ENCODE peak calls at places on chromosomes 4 and X, in five cellular contexts. One of them, this sample, is unnamed.

GRCh38 chrX:153769865-153770605 is 6.0 kb downstream of the PLXNB3 start:
- DNase-seq in AG09309: no peak
- DNase-seq in cardiac fibroblast: no peak
- DNase-seq in esophagus squamous epithelium: no peak
- DNase-seq in stomach: no peak
- DNase-seq in this sample: no peak

GRCh38 chr4:24262084-24262483 is 322.3 kb downstream of the DHX15 start:
- DNase-seq in cardiac fibroblast: no peak
- DNase-seq in stomach: no peak
- DNase-seq in AG09309: no peak
- DNase-seq in esophagus squamous epithelium: no peak
- DNase-seq in this sample: no peak

GRCh38 chr4:78899302-78899701 is 39.9 kb downstream of the PAQR3 start:
- DNase-seq in stomach: no peak
- DNase-seq in esophagus squamous epithelium: no peak
- DNase-seq in cardiac fibroblast: no peak
- DNase-seq in AG09309: no peak
- DNase-seq in this sample: no peak

GRCh38 chr4:8700576-8700975 is 108.0 kb downstream of the CPZ start:
- DNase-seq in AG09309: no peak
- DNase-seq in stomach: peak; percentile 16
- DNase-seq in cardiac fibroblast: no peak
- DNase-seq in esophagus squamous epithelium: no peak
- DNase-seq in this sample: no peak

GRCh38 chrX:97633798-97634197 is 750.1 kb downstream of the RPA4 start:
- DNase-seq in cardiac fibroblast: no peak
- DNase-seq in stomach: no peak
- DNase-seq in esophagus squamous epithelium: no peak
- DNase-seq in AG09309: no peak
- DNase-seq in this sample: no peak

GRCh38 chrX:153780678-153781427 is at the start of gene SRPK3:
- DNase-seq in stomach: no peak
- DNase-seq in esophagus squamous epithelium: no peak
- DNase-seq in AG09309: no peak
- DNase-seq in cardiac fibroblast: no peak
- DNase-seq in this sample: no peak

GRCh38 chrX:148538582-148538981 is 38.2 kb downstream of the AFF2 start:
- DNase-seq in cardiac fibroblast: no peak
- DNase-seq in AG09309: no peak
- DNase-seq in stomach: no peak
- DNase-seq in esophagus squamous epithelium: no peak
- DNase-seq in this sample: no peak

GRCh38 chr4:54940996-54941395 is 184.4 kb downstream of the KDR start:
- DNase-seq in esophagus squamous epithelium: no peak
- DNase-seq in stomach: no peak
- DNase-seq in AG09309: no peak
- DNase-seq in cardiac fibroblast: no peak
- DNase-seq in this sample: no peak

GRCh38 chr4:36208884-36209473 is 35.3 kb downstream of the ARAP2 start:
- DNase-seq in AG09309: no peak
- DNase-seq in cardiac fibroblast: no peak
- DNase-seq in stomach: no peak
- DNase-seq in esophagus squamous epithelium: no peak
- DNase-seq in this sample: no peak

GRCh38 chrX:9110808-9111207 is 76.9 kb upstream of the FAM9B start:
- DNase-seq in stomach: no peak
- DNase-seq in cardiac fibroblast: no peak
- DNase-seq in esophagus squamous epithelium: no peak
- DNase-seq in AG09309: no peak
- DNase-seq in this sample: no peak

GRCh38 chrX:129115935-129116334 is 407.4 kb downstream of the SMARCA1 start:
- DNase-seq in esophagus squamous epithelium: no peak
- DNase-seq in AG09309: no peak
- DNase-seq in cardiac fibroblast: no peak
- DNase-seq in stomach: no peak
- DNase-seq in this sample: no peak

GRCh38 chrX:51860679-51861078 is 32.7 kb upstream of the MAGED1 start:
- DNase-seq in esophagus squamous epithelium: no peak
- DNase-seq in stomach: no peak
- DNase-seq in AG09309: no peak
- DNase-seq in cardiac fibroblast: peak; percentile 59
- DNase-seq in this sample: no peak

GRCh38 chrX:10217218-10217617 is 60.4 kb downstream of the CLCN4 start:
- DNase-seq in AG09309: no peak
- DNase-seq in cardiac fibroblast: no peak
- DNase-seq in stomach: no peak
- DNase-seq in esophagus squamous epithelium: no peak
- DNase-seq in this sample: no peak

GRCh38 chr4:141213550-141213991 is 7.1 kb upstream of the ZNF330 start:
- DNase-seq in stomach: no peak
- DNase-seq in cardiac fibroblast: no peak
- DNase-seq in esophagus squamous epithelium: no peak
- DNase-seq in AG09309: no peak
- DNase-seq in this sample: no peak

GRCh38 chrX:150155396-150156048 is 207.6 kb upstream of the MAMLD1 start:
- DNase-seq in stomach: no peak
- DNase-seq in esophagus squamous epithelium: no peak
- DNase-seq in cardiac fibroblast: peak; percentile 67
- DNase-seq in AG09309: peak; percentile 28
- DNase-seq in this sample: no peak

GRCh38 chr4:185535818-185536729 is 767 bp upstream of the PDLIM3 start:
- DNase-seq in cardiac fibroblast: peak; percentile 63
- DNase-seq in AG09309: no peak
- DNase-seq in esophagus squamous epithelium: no peak
- DNase-seq in stomach: no peak
- DNase-seq in this sample: no peak

GRCh38 chr4:179095585-179096228 is 1653.5 kb upstream of the AGA start:
- DNase-seq in AG09309: no peak
- DNase-seq in cardiac fibroblast: peak; percentile 4
- DNase-seq in stomach: no peak
- DNase-seq in esophagus squamous epithelium: no peak
- DNase-seq in this sample: peak; percentile 12

GRCh38 chrX:150150081-150150779 is 211.9 kb upstream of the EOLA2 start:
- DNase-seq in esophagus squamous epithelium: no peak
- DNase-seq in stomach: no peak
- DNase-seq in cardiac fibroblast: no peak
- DNase-seq in AG09309: no peak
- DNase-seq in this sample: no peak

GRCh38 chr4:187294861-187295260 is 571.2 kb upstream of the FAT1 start:
- DNase-seq in cardiac fibroblast: peak; percentile 69
- DNase-seq in stomach: no peak
- DNase-seq in AG09309: no peak
- DNase-seq in esophagus squamous epithelium: no peak
- DNase-seq in this sample: no peak

GRCh38 chr4:81631958-81632439 is 160.3 kb upstream of the RASGEF1B start:
- DNase-seq in stomach: no peak
- DNase-seq in esophagus squamous epithelium: no peak
- DNase-seq in cardiac fibroblast: peak; percentile 89
- DNase-seq in AG09309: peak; percentile 13
- DNase-seq in this sample: peak; percentile 34

GRCh38 chrX:107482046-107482445 is 32.6 kb downstream of the FRMPD3 start:
- DNase-seq in stomach: no peak
- DNase-seq in cardiac fibroblast: no peak
- DNase-seq in AG09309: no peak
- DNase-seq in esophagus squamous epithelium: no peak
- DNase-seq in this sample: no peak

GRCh38 chrX:20116087-20116574 is 576 bp downstream of the MAP7D2 start:
- DNase-seq in cardiac fibroblast: no peak
- DNase-seq in AG09309: no peak
- DNase-seq in esophagus squamous epithelium: no peak
- DNase-seq in stomach: no peak
- DNase-seq in this sample: no peak

GRCh38 chrX:15447985-15448639 is 45.0 kb downstream of the PIR start:
- DNase-seq in stomach: no peak
- DNase-seq in esophagus squamous epithelium: no peak
- DNase-seq in AG09309: no peak
- DNase-seq in cardiac fibroblast: peak; percentile 30
- DNase-seq in this sample: no peak

GRCh38 chr4:153465922-153466636 is at the start of gene TMEM131L:
- DNase-seq in stomach: peak; percentile 72
- DNase-seq in esophagus squamous epithelium: peak; percentile 31
- DNase-seq in AG09309: no peak
- DNase-seq in cardiac fibroblast: peak; percentile 65
- DNase-seq in this sample: no peak

GRCh38 chrX:68829594-68830485 is 1.0 kb downstream of the EFNB1 start:
- DNase-seq in esophagus squamous epithelium: no peak
- DNase-seq in AG09309: no peak
- DNase-seq in cardiac fibroblast: peak; percentile 40
- DNase-seq in stomach: no peak
- DNase-seq in this sample: no peak

GRCh38 chr4:14117575-14118228 is 490.2 kb upstream of the BOD1L1 start:
- DNase-seq in stomach: no peak
- DNase-seq in cardiac fibroblast: no peak
- DNase-seq in esophagus squamous epithelium: no peak
- DNase-seq in AG09309: no peak
- DNase-seq in this sample: no peak

GRCh38 chrX:150036181-150036580 is 97.9 kb upstream of the EOLA2 start:
- DNase-seq in cardiac fibroblast: peak; percentile 64
- DNase-seq in stomach: no peak
- DNase-seq in AG09309: no peak
- DNase-seq in esophagus squamous epithelium: no peak
- DNase-seq in this sample: no peak

GRCh38 chrX:68234171-68234910 is 199.0 kb downstream of the OPHN1 start:
- DNase-seq in cardiac fibroblast: no peak
- DNase-seq in stomach: no peak
- DNase-seq in AG09309: no peak
- DNase-seq in esophagus squamous epithelium: no peak
- DNase-seq in this sample: no peak

GRCh38 chr4:7697326-7697725 is 242.3 kb downstream of the AFAP1 start:
- DNase-seq in esophagus squamous epithelium: no peak
- DNase-seq in stomach: no peak
- DNase-seq in AG09309: no peak
- DNase-seq in cardiac fibroblast: no peak
- DNase-seq in this sample: no peak

GRCh38 chr4:185464887-185465286 is 6.6 kb downstream of the CCDC110 start:
- DNase-seq in cardiac fibroblast: no peak
- DNase-seq in esophagus squamous epithelium: no peak
- DNase-seq in stomach: no peak
- DNase-seq in AG09309: no peak
- DNase-seq in this sample: no peak

GRCh38 chr4:23034726-23035125 is 342.0 kb downstream of the GBA3 start:
- DNase-seq in AG09309: no peak
- DNase-seq in stomach: no peak
- DNase-seq in cardiac fibroblast: no peak
- DNase-seq in esophagus squamous epithelium: no peak
- DNase-seq in this sample: no peak

GRCh38 chr4:184019667-184020665 is 114.9 kb downstream of the STOX2 start:
- DNase-seq in stomach: no peak
- DNase-seq in cardiac fibroblast: no peak
- DNase-seq in AG09309: no peak
- DNase-seq in esophagus squamous epithelium: no peak
- DNase-seq in this sample: no peak
- TF ChIP-seq CTCF in stomach: no peak
- TF ChIP-seq CTCF in cardiac fibroblast: no peak
- TF ChIP-seq CTCF in AG09309: no peak
- TF ChIP-seq CTCF in esophagus squamous epithelium: no peak
- TF ChIP-seq CTCF in this sample: no peak

DNA sequence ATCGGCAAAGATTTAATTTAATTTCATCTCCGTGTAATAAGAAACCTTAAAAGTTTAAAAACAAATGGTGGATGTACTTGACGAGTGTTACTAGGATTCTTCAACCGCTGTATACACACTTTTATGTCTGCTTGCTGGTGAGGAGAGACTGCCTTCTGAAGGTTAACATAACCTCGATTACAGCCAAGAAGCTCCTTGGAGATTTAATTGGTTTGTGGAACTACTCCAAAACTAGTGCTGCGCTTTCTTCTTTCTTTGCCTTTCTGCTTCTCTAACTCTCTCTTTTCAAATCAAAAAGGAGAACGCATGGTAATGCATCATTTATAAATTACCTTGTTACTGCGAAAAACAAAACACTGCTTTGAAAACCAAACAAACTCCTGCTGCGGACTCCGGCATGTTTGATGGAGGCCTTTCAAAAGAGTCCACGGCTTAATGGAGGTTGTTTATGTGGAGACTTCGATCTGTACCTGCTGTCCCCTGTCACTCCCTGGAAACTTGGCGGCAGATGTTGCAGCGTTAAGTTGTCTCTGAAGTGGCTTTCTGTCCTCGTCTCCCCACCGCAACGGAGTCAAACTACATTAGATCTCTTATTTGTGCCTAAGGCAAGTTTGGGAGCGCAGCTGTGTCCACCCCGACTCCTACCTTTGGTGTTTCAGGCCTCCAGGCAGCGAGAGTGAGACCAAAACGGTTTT is 108.9 kb downstream of the ANTXR2 start:
- DNase-seq in AG09309: no peak
- DNase-seq in esophagus squamous epithelium: no peak
- DNase-seq in cardiac fibroblast: no peak
- DNase-seq in stomach: no peak
- DNase-seq in this sample: peak; percentile 15
- H3K4me3 ChIP-seq in AG09309: no peak overlapping the region
- H3K4me3 ChIP-seq in esophagus squamous epithelium: peak overlapping the region; percentile 32
- H3K4me3 ChIP-seq in cardiac fibroblast: no peak overlapping the region
- H3K4me3 ChIP-seq in stomach: peak overlapping the region; percentile 26
- H3K4me3 ChIP-seq in this sample: peak overlapping the region; percentile 35

GRCh38 chr4:176032454-176032853 is 33.2 kb upstream of the WDR17 start:
- DNase-seq in cardiac fibroblast: no peak
- DNase-seq in stomach: no peak
- DNase-seq in AG09309: no peak
- DNase-seq in esophagus squamous epithelium: no peak
- DNase-seq in this sample: no peak

GRCh38 chr4:176036585-176037205 is 28.9 kb upstream of the WDR17 start:
- DNase-seq in esophagus squamous epithelium: no peak
- DNase-seq in cardiac fibroblast: no peak
- DNase-seq in AG09309: no peak
- DNase-seq in stomach: no peak
- DNase-seq in this sample: no peak

GRCh38 chr4:176031927-176032326 is 33.7 kb upstream of the WDR17 start:
- DNase-seq in stomach: no peak
- DNase-seq in AG09309: no peak
- DNase-seq in esophagus squamous epithelium: no peak
- DNase-seq in cardiac fibroblast: no peak
- DNase-seq in this sample: no peak

GRCh38 chr4:176034936-176035335 is 30.7 kb upstream of the WDR17 start:
- DNase-seq in cardiac fibroblast: no peak
- DNase-seq in stomach: no peak
- DNase-seq in esophagus squamous epithelium: no peak
- DNase-seq in AG09309: no peak
- DNase-seq in this sample: no peak

DNA sequence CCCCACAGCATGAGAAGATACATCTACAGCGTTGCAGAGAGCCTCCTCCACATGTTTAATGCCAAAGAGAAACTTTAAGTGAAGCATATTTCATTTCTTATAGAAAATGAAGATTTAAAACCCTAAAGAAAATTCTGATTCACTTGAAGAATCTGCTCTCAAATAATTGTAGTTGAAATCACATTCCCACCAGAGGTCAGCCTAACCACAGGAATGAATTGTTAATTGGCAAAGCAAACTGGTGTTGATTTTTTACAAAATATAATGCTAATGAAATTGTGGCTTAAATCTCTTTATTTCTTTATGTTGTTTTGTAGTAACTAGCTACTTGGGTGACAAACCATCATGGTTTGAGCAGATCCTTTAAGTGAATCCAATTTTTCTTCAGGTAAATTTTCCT is 31.1 kb upstream of the WDR17 start:
- DNase-seq in AG09309: peak; percentile 10
- DNase-seq in stomach: no peak
- DNase-seq in cardiac fibroblast: peak; percentile 58
- DNase-seq in esophagus squamous epithelium: no peak
- DNase-seq in this sample: peak; percentile 50
- TF ChIP-seq CTCF in AG09309: peak; percentile 38
- TF ChIP-seq CTCF in stomach: peak; percentile 5
- TF ChIP-seq CTCF in cardiac fibroblast: no peak
- TF ChIP-seq CTCF in esophagus squamous epithelium: no peak
- TF ChIP-seq CTCF in this sample: peak; percentile 14

GRCh38 chrX:50813843-50814661 is at the start of gene SHROOM4:
- DNase-seq in AG09309: no peak
- DNase-seq in esophagus squamous epithelium: no peak
- DNase-seq in cardiac fibroblast: peak; percentile 64
- DNase-seq in stomach: peak; percentile 28
- DNase-seq in this sample: no peak
- H3K4me3 ChIP-seq in AG09309: peak within 1 kb of the TSS; percentile 65
- H3K4me3 ChIP-seq in esophagus squamous epithelium: peak within 1 kb of the TSS; percentile 56
- H3K4me3 ChIP-seq in cardiac fibroblast: peak within 1 kb of the TSS; percentile 44
- H3K4me3 ChIP-seq in stomach: peak within 1 kb of the TSS; percentile 54
- H3K4me3 ChIP-seq in this sample: peak within 1 kb of the TSS; percentile 56

This sample was measured in astrocyte of the cerebellum.